ENCODE peak calls at places on chromosomes 5 and 9, in ten cellular contexts. G, W, Q, T, Z, M, O, S, X and U are unnamed samples.

GRCh38 chr5:116011046-116011445 is 21.2 kb upstream of the ARL14EPL start:
- DNase-seq in M (no peak), Q (peak), Z (no peak), G (no peak), W (no peak), O (no peak), T (no peak), S (no peak), X (peak), U (no peak)

GRCh38 chr5:163889369-163889768 is 383.9 kb downstream of the MAT2B start:
- DNase-seq in X (peak), W (peak), M (no peak), S (peak), G (no peak), T (no peak), O (peak), Q (peak), Z (no peak), U (peak)

GRCh38 chr5:151469386-151469785 is 22.0 kb downstream of the SLC36A1 start:
- DNase-seq in W (no peak), Q (peak), M (no peak), G (no peak), O (no peak), X (peak), Z (no peak), S (no peak), T (no peak), U (no peak)

GRCh38 chr5:148107608-148108007 is 43.8 kb downstream of the SPINK5 start:
- DNase-seq in O (no peak), S (no peak), W (no peak), T (no peak), X (no peak), G (peak), Z (no peak), M (no peak), Q (no peak), U (no peak)

GRCh38 chr9:3750311-3750710 is 224.5 kb upstream of the RFX3 start:
- DNase-seq in Z (no peak), W (no peak), X (no peak), T (no peak), M (no peak), O (no peak), S (no peak), Q (no peak), G (no peak), U (no peak)

GRCh38 chr9:72458153-72458552 is 63.3 kb upstream of the TMC1 start:
- DNase-seq in M (no peak), X (no peak), O (no peak), G (no peak), Z (no peak), S (no peak), W (no peak), Q (no peak), T (no peak), U (no peak)

GRCh38 chr5:176573564-176574296 is 24.6 kb downstream of the CDHR2 start:
- DNase-seq in X (peak), O (peak), G (peak), T (peak), Z (peak), M (peak), Q (peak), W (peak), S (peak), U (no peak)

GRCh38 chr5:76867827-76868693 is 18.2 kb downstream of the S100Z start:
- DNase-seq in T (peak), M (no peak), G (peak), S (peak), O (peak), X (peak), Z (peak), W (peak), Q (peak), U (peak)

GRCh38 chr9:99345936-99346335 is 123.9 kb downstream of the SEC61B start:
- DNase-seq in Q (peak), O (no peak), W (no peak), X (peak), M (no peak), Z (no peak), S (peak), T (no peak), G (no peak), U (peak)

GRCh38 chr9:106697799-106698591 is 165.0 kb upstream of the ZNF462 start:
- DNase-seq in G (no peak), Q (peak), S (peak), M (peak), O (no peak), Z (peak), T (no peak), W (peak), X (peak), U (peak)

GRCh38 chr5:136123236-136123768 is 9.3 kb upstream of the SMAD5 start:
- DNase-seq in X (no peak), S (peak), G (no peak), M (no peak), Q (peak), W (no peak), T (no peak), Z (no peak), O (no peak), U (no peak)

GRCh38 chr5:141717043-141717442 is 35.0 kb upstream of the ARAP3 start:
- DNase-seq in Q (no peak), X (no peak), G (no peak), Z (no peak), O (no peak), W (no peak), S (no peak), M (no peak), T (no peak), U (no peak)

GRCh38 chr9:86636614-86637013 is 282.4 kb upstream of the TUT7 start:
- DNase-seq in M (no peak), S (no peak), Z (no peak), G (peak), T (no peak), W (no peak), X (no peak), Q (no peak), O (no peak), U (no peak)

GRCh38 chr9:86639287-86639686 is 285.1 kb upstream of the TUT7 start:
- DNase-seq in G (no peak), W (no peak), Z (no peak), S (no peak), O (no peak), T (no peak), Q (no peak), X (no peak), M (no peak), U (no peak)

GRCh38 chr9:86636051-86636450 is 281.8 kb upstream of the TUT7 start:
- DNase-seq in Z (no peak), W (no peak), X (no peak), O (no peak), S (no peak), T (no peak), G (no peak), Q (no peak), M (no peak), U (no peak)

GRCh38 chr9:86638109-86638508 is 283.9 kb upstream of the TUT7 start:
- DNase-seq in X (no peak), T (no peak), M (no peak), G (peak), W (no peak), O (no peak), Q (no peak), S (no peak), Z (no peak), U (no peak)

GRCh38 chr9:86637515-86637914 is 283.3 kb upstream of the TUT7 start:
- DNase-seq in G (peak), W (peak), X (peak), S (peak), Q (peak), M (no peak), Z (peak), T (peak), O (peak), U (no peak)
- H3K4me3 ChIP-seq in G (no peak), W (no peak), X (no peak), S (no peak), Q (no peak), M (no peak), Z (no peak), T (no peak), O (no peak), U (no peak)

GRCh38 chr9:31719262-31719661 is 665.2 kb upstream of the ACO1 start:
- DNase-seq in S (no peak), G (no peak), T (no peak), O (no peak), Q (no peak), Z (no peak), X (no peak), W (no peak), M (no peak), U (no peak)
- H3K4me3 ChIP-seq in S (no peak), G (no peak), T (no peak), O (no peak), Q (no peak), Z (no peak), X (no peak), W (no peak), M (no peak), U (no peak)

GRCh38 chr9:14418262-14419200 is 104.6 kb upstream of the NFIB start:
- DNase-seq in O (peak), T (no peak), M (no peak), G (no peak), Z (no peak), W (peak), Q (peak), X (peak), S (no peak), U (peak)
- H3K4me3 ChIP-seq in O (no peak), T (no peak), M (peak), G (no peak), Z (no peak), W (no peak), Q (no peak), X (no peak), S (no peak), U (no peak)

GRCh38 chr5:180421672-180422071 is 68.5 kb upstream of the GFPT2 start:
- DNase-seq in G (no peak), W (no peak), T (no peak), S (no peak), Z (no peak), M (no peak), X (no peak), O (no peak), Q (no peak), U (no peak)

GRCh38 chr5:180423598-180423997 is 70.5 kb upstream of the GFPT2 start:
- DNase-seq in G (no peak), Z (no peak), O (no peak), W (no peak), S (no peak), X (no peak), T (no peak), Q (no peak), M (no peak), U (no peak)

GRCh38 chr5:180424094-180424493 is 70.1 kb upstream of the CNOT6 start:
- DNase-seq in X (no peak), Q (peak), O (no peak), M (no peak), T (no peak), G (no peak), S (no peak), W (no peak), Z (no peak), U (no peak)

DNA sequence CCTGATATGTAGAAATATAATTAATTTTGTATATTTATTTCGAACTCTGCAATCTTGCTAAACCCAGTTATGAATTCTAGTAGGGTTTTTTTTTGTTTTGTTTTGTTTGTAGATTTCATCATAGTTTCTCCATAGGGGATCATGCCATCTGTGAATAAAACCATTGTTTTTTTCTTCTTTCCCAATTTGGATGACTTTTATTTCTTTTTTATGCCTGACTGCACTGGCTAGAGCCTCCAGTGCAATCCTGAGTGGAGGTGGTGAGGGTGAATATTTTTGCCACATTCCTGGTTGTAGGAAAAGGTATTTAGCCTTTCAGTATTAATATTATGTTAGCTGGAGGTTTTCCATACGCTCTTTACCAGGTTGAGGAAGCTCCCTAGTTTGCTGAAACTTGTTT is 70.0 kb upstream of the GFPT2 start:
- DNase-seq in W (peak), O (no peak), Z (no peak), T (no peak), M (no peak), X (no peak), G (no peak), Q (peak), S (no peak), U (no peak)
- H3K4me3 ChIP-seq in W (no peak), O (no peak), Z (no peak), T (no peak), M (no peak), X (no peak), G (no peak), Q (no peak), S (no peak), U (no peak)

DNA sequence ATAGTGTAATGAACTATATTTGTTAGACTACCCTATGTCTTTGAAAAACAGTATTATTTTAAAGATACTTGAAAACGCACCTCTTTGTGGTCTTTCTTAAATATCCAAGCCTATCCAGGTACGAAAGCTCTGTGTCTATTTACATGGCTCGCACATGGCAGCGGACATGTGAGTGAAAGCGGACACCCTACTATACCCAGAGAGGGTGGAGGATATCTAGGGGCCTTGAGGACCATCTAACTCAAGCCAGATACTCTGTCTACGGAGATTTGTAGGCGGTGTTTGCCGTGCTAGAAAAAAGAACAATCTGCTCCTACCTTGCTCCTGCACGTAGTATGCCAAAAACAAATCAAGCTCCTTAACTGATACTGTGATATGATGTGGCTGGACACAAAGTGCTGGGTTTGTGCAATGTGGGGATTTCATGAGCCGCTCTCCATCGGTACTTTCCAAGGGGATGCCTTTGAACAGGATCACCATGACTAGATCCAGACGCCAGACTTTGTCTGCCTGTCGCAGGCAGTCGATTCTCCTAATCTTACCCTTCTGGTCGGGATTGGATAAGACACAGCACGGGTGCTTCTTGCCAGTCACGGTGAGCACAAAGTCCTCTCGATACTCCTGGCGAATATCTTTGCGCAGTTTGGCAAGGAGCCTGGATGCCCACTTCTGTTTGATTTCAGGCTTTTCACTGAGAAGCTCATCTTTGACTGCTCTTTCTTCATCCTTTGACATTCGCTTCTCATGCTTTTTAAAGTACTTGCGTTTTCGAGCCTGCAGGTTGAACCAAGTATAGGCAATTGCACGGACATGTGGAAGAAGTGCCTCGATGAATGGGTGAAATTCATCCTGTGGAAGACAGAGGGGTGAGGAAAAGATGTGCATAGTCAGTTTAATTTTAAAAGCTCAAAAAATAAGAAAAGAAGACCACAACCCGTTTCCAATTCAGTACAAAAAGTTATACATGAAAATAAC is 7.0 kb downstream of the NFIB start:
- DNase-seq in O (no peak), W (peak), T (no peak), Q (peak), S (peak), G (no peak), Z (no peak), M (no peak), X (no peak), U (no peak)
- H3K4me3 ChIP-seq in O (no peak), W (peak), T (no peak), Q (peak), S (no peak), G (no peak), Z (no peak), M (no peak), X (no peak), U (no peak)

GRCh38 chr5:160601045-160601444 is 179.4 kb downstream of the PTTG1 start:
- DNase-seq in T (no peak), Z (no peak), M (no peak), S (no peak), O (no peak), Q (no peak), G (no peak), W (no peak), X (no peak), U (no peak)

GRCh38 chr5:160605266-160605665 is 183.6 kb downstream of the PTTG1 start:
- DNase-seq in O (no peak), G (no peak), W (no peak), X (no peak), Z (no peak), M (no peak), S (no peak), T (no peak), Q (no peak), U (no peak)

GRCh38 chr5:160602744-160603143 is 181.1 kb downstream of the PTTG1 start:
- DNase-seq in S (no peak), Q (no peak), T (no peak), Z (no peak), W (no peak), G (no peak), O (no peak), X (no peak), M (no peak), U (no peak)

GRCh38 chr5:160604484-160604883 is 182.8 kb downstream of the PTTG1 start:
- DNase-seq in G (no peak), Q (no peak), W (no peak), M (no peak), S (no peak), O (no peak), T (no peak), X (no peak), Z (no peak), U (no peak)
- H3K4me3 ChIP-seq in G (no peak), Q (no peak), W (no peak), M (no peak), S (no peak), O (no peak), T (no peak), X (no peak), Z (no peak), U (no peak)

GRCh38 chr9:113690055-113690740 is 185.9 kb upstream of the ZNF618 start:
- DNase-seq in W (no peak), S (peak), O (no peak), Z (peak), T (no peak), G (no peak), Q (no peak), M (no peak), X (peak), U (no peak)

GRCh38 chr9:113687680-113688371 is 188.3 kb upstream of the ZNF618 start:
- DNase-seq in W (peak), Q (peak), Z (peak), S (no peak), G (peak), T (no peak), X (peak), O (no peak), M (no peak), U (no peak)

GRCh38 chr9:113682297-113682771 is 193.8 kb upstream of the ZNF618 start:
- DNase-seq in S (peak), X (peak), M (peak), O (peak), G (peak), W (peak), Z (peak), T (peak), Q (peak), U (peak)

GRCh38 chr9:113692264-113692663 is 183.8 kb upstream of the ZNF618 start:
- DNase-seq in T (no peak), S (no peak), Z (no peak), O (no peak), G (peak), M (no peak), W (no peak), Q (no peak), X (no peak), U (no peak)

GRCh38 chr9:113687107-113687679 is 188.9 kb upstream of the ZNF618 start:
- DNase-seq in T (no peak), G (no peak), O (no peak), X (no peak), S (no peak), Z (no peak), Q (no peak), M (no peak), W (no peak), U (no peak)
- H3K4me3 ChIP-seq in T (no peak), G (peak), O (no peak), X (no peak), S (no peak), Z (no peak), Q (no peak), M (no peak), W (no peak), U (no peak)